ENCODE peak calls at places on chromosome 10, in four cellular contexts. One of them, this sample, is unnamed. For H3K27me3, the result is how much of the 10 kb centered on the place peaks cover.

GRCh38 chr10:22925088-22925487 is 2.8 kb upstream of the ARMC3 start:
- DNase-seq in uterus: no peak
- DNase-seq in left lung: no peak
- DNase-seq in foreskin keratinocyte: no peak
- DNase-seq in this sample: no peak

GRCh38 chr10:95031659-95032058 is 37.6 kb downstream of the CYP2C8 start:
- DNase-seq in uterus: no peak
- DNase-seq in left lung: no peak
- DNase-seq in foreskin keratinocyte: no peak
- DNase-seq in this sample: no peak

GRCh38 chr10:132517951-132518521 is 19.6 kb upstream of the INPP5A start:
- DNase-seq in uterus: peak
- DNase-seq in left lung: peak
- DNase-seq in foreskin keratinocyte: no peak
- DNase-seq in this sample: no peak

GRCh38 chr10:11515596-11516418 is 95.6 kb downstream of the USP6NL start:
- DNase-seq in uterus: peak
- DNase-seq in left lung: no peak
- DNase-seq in foreskin keratinocyte: peak
- DNase-seq in this sample: no peak

GRCh38 chr10:130387936-130388580 is 251.9 kb downstream of the GLRX3 start:
- DNase-seq in uterus: no peak
- DNase-seq in left lung: peak
- DNase-seq in foreskin keratinocyte: no peak
- DNase-seq in this sample: no peak

GRCh38 chr10:79942261-79943185 is 6.4 kb downstream of the SFTPD start:
- DNase-seq in uterus: no peak
- DNase-seq in left lung: no peak
- DNase-seq in foreskin keratinocyte: no peak
- DNase-seq in this sample: no peak

GRCh38 chr10:127195571-127196226 is 692 bp downstream of the INSYN2A start:
- DNase-seq in uterus: no peak
- DNase-seq in left lung: no peak
- DNase-seq in foreskin keratinocyte: peak
- DNase-seq in this sample: no peak

GRCh38 chr10:57992321-57993077 is 275.2 kb downstream of the IPMK start:
- DNase-seq in uterus: no peak
- DNase-seq in left lung: no peak
- DNase-seq in foreskin keratinocyte: peak
- DNase-seq in this sample: no peak

GRCh38 chr10:68082815-68083395 is 7.8 kb upstream of the HERC4 start:
- DNase-seq in uterus: no peak
- DNase-seq in left lung: no peak
- DNase-seq in foreskin keratinocyte: no peak
- DNase-seq in this sample: no peak

GRCh38 chr10:60334991-60335390 is 54.7 kb downstream of the ANK3 start:
- DNase-seq in uterus: no peak
- DNase-seq in left lung: no peak
- DNase-seq in foreskin keratinocyte: no peak
- DNase-seq in this sample: peak

GRCh38 chr10:60338002-60338564 is 51.6 kb downstream of the ANK3 start:
- DNase-seq in uterus: no peak
- DNase-seq in left lung: no peak
- DNase-seq in foreskin keratinocyte: no peak
- DNase-seq in this sample: no peak

GRCh38 chr10:60331886-60332285 is 57.8 kb downstream of the ANK3 start:
- DNase-seq in uterus: no peak
- DNase-seq in left lung: no peak
- DNase-seq in foreskin keratinocyte: no peak
- DNase-seq in this sample: no peak

GRCh38 chr10:60336901-60337630 is 52.6 kb downstream of the ANK3 start:
- DNase-seq in uterus: no peak
- DNase-seq in left lung: no peak
- DNase-seq in foreskin keratinocyte: no peak
- DNase-seq in this sample: no peak

DNA sequence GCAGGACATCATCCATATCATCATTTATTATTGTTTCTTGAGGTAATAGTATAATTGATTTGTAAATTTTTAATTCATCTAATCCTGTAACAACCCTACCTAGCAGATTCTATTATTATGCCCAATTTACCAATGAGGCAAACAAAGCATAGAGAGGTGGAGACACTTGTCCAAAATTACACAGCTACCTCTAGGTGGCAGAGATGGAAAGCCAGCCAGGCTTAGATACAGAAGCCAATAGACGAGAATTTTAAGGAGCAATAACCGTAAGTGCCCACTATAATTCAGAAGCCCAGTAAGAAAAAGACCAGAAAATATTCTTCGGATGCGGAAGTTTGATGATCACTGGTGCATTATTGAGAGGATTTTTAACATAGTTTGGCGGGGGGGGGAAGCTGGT is 54.0 kb downstream of the ANK3 start:
- DNase-seq in uterus: no peak
- DNase-seq in left lung: no peak
- DNase-seq in foreskin keratinocyte: peak
- DNase-seq in this sample: no peak
- TF ChIP-seq CTCF in uterus: no peak
- TF ChIP-seq CTCF in left lung: no peak
- TF ChIP-seq CTCF in foreskin keratinocyte: peak
- TF ChIP-seq CTCF in this sample: no peak

GRCh38 chr10:110641256-110641655 is 2.9 kb upstream of the RBM20 start:
- DNase-seq in uterus: no peak
- DNase-seq in left lung: no peak
- DNase-seq in foreskin keratinocyte: no peak
- DNase-seq in this sample: no peak
- H3K27me3 ChIP-seq in uterus: under half
- H3K27me3 ChIP-seq in left lung: half or more
- H3K27me3 ChIP-seq in foreskin keratinocyte: half or more
- H3K27me3 ChIP-seq in this sample: under half

GRCh38 chr10:69553328-69553727 is 19.9 kb downstream of the NEUROG3 start:
- DNase-seq in uterus: no peak
- DNase-seq in left lung: no peak
- DNase-seq in foreskin keratinocyte: no peak
- DNase-seq in this sample: no peak

GRCh38 chr10:69554611-69555010 is 18.6 kb downstream of the NEUROG3 start:
- DNase-seq in uterus: no peak
- DNase-seq in left lung: no peak
- DNase-seq in foreskin keratinocyte: no peak
- DNase-seq in this sample: no peak

DNA sequence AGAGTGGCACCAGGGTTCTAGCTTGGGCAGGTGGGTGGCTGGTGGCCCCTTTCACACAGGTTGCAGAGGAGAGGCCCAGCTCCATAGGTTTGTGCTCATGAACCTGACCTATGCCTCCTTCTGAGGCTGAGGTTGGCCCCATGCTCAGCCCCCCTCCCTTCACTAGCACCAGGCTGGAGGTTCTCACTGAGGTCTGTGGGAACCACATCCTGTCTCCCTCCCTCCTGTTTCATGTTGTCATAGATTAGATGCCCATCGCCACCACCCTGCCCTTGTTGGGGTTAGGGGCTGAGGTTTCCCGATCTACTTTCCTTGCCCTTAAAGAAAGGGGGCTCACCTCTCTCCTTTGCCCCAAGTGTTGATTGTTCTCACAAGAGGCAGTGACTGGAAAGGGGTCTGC is 14.7 kb downstream of the NEUROG3 start:
- DNase-seq in uterus: no peak
- DNase-seq in left lung: no peak
- DNase-seq in foreskin keratinocyte: no peak
- DNase-seq in this sample: no peak
- TF ChIP-seq CTCF in uterus: no peak
- TF ChIP-seq CTCF in left lung: no peak
- TF ChIP-seq CTCF in foreskin keratinocyte: no peak
- TF ChIP-seq CTCF in this sample: no peak

GRCh38 chr10:114206902-114207301 is 27.7 kb downstream of the TDRD1 start:
- DNase-seq in uterus: no peak
- DNase-seq in left lung: no peak
- DNase-seq in foreskin keratinocyte: no peak
- DNase-seq in this sample: no peak

GRCh38 chr10:114212153-114212552 is 26.9 kb upstream of the VWA2 start:
- DNase-seq in uterus: no peak
- DNase-seq in left lung: no peak
- DNase-seq in foreskin keratinocyte: no peak
- DNase-seq in this sample: no peak

GRCh38 chr10:114207349-114207748 is 28.2 kb downstream of the TDRD1 start:
- DNase-seq in uterus: no peak
- DNase-seq in left lung: no peak
- DNase-seq in foreskin keratinocyte: no peak
- DNase-seq in this sample: no peak

GRCh38 chr10:114208351-114208750 is 29.2 kb downstream of the TDRD1 start:
- DNase-seq in uterus: no peak
- DNase-seq in left lung: no peak
- DNase-seq in foreskin keratinocyte: no peak
- DNase-seq in this sample: no peak
- H3K27me3 ChIP-seq in uterus: under half
- H3K27me3 ChIP-seq in left lung: under half
- H3K27me3 ChIP-seq in foreskin keratinocyte: under half
- H3K27me3 ChIP-seq in this sample: under half

DNA sequence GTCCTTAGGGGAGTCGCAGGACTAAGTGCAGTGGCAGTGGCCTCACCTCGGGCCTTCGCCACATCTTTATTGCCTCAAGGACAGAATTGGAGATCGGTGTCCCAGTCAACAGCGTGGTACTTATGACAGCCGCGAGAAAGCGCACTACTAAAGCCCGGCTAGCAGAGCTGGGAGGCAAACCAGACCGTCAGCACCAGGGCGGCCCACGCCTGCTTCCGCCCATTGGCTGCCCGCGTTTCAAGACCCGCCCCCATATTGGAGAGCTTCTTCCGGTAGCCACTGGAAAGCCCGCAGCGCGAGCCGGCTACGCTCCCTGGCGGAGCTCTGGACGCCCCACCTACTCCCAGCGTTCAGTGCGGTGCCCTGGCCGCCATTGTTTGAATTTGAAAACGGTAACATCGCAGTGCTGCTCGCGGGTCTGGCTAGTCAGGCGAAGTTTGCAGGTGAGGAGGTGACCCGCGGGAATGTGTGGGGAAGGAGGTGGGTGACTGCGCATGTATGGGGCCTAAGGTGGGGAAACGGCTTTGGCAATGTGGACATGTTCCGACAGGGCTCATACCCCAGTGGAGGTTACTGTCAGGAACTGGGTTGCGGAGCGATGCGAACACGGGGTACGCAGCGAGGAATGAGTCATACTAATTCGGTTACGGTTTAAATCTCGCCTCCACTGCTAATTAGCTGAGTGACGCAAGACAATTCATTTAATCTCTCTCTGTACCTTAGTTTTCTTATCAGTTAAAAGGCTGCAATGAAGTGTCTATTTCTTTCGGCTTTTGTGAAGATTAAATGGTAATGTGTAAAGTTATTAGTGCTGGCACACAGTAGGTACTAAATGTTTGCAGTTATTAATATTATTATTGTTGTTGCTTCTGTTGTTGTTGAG is at the start of gene KIF20B:
- DNase-seq in uterus: peak
- DNase-seq in left lung: peak
- DNase-seq in foreskin keratinocyte: peak
- DNase-seq in this sample: peak
- TF ChIP-seq CTCF in uterus: no peak
- TF ChIP-seq CTCF in left lung: peak
- TF ChIP-seq CTCF in foreskin keratinocyte: peak
- TF ChIP-seq CTCF in this sample: peak

DNA sequence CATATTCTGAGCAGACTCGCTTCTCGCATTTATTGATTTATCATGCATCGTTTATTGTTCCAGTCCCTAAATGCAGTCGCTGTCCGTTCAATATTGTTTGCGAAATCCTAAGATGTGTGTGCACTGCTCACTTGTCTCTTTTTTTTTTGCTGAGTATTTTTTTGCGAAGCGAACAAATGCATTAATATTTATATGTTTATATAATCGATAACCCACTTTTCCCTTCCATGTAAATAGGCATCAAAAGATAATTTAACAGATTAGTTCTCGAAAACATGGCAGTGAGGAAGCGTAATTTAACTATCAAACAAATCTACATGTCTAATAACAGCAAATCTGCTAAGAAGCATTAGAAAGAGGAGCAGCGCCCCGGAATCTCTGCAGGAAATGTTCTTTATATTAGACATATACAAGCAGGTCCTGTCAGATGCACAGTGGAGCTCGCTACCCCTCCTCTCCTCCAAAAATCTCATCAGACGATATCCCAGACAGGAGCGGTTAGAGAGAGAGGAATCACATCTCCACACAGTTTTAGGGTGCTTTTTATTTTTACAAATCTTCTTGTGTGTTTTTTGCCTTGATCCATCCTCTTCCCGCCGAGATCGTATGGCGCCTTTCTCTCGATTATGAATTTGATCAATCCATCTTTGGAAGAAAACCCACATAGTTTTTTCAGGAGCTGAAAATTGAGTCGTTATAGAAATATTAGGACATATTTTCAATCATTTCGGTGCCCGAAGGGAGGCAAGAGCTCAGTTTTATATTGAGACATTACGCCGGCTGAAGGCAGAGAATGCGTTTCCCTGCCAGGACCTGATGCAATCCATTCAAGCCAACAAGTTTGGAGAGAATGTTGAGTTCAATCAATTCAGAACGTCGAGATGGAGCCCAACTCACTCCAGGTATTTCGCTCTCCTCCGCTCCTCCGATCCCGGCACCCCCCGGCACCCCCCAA is at the start of gene ARID5B:
- DNase-seq in uterus: peak
- DNase-seq in left lung: no peak
- DNase-seq in foreskin keratinocyte: peak
- DNase-seq in this sample: no peak
- H3K27me3 ChIP-seq in uterus: under half
- H3K27me3 ChIP-seq in left lung: under half
- H3K27me3 ChIP-seq in foreskin keratinocyte: under half
- H3K27me3 ChIP-seq in this sample: under half